ENCODE peak calls at places on chromosomes 11 and 22, in ten cellular contexts. One of them, this sample, is unnamed.

GRCh38 chr11:19915808-19916207 is 203.2 kb downstream of the NAV2 start:
- DNase-seq in body of pancreas: no peak
- DNase-seq in heart left ventricle: no peak
- DNase-seq in brain microvascular endothelial cell: no peak
- DNase-seq in tibial nerve: no peak
- DNase-seq in K562: no peak
- DNase-seq in IMR-90: no peak
- DNase-seq in substantia nigra: no peak
- DNase-seq in transverse colon: no peak
- DNase-seq in MM.1S: no peak
- DNase-seq in this sample: no peak

GRCh38 chr22:30279389-30279788 is 9.9 kb downstream of the CASTOR1 start:
- DNase-seq in tibial nerve: no peak
- DNase-seq in transverse colon: no peak
- DNase-seq in body of pancreas: no peak
- DNase-seq in K562: no peak
- DNase-seq in substantia nigra: peak
- DNase-seq in IMR-90: no peak
- DNase-seq in brain microvascular endothelial cell: no peak
- DNase-seq in MM.1S: no peak
- DNase-seq in heart left ventricle: peak
- DNase-seq in this sample: no peak

GRCh38 chr11:93537767-93538261 is 5.4 kb downstream of the SMCO4 start:
- DNase-seq in transverse colon: no peak
- DNase-seq in body of pancreas: peak
- DNase-seq in IMR-90: peak
- DNase-seq in K562: peak
- DNase-seq in brain microvascular endothelial cell: no peak
- DNase-seq in substantia nigra: peak
- DNase-seq in heart left ventricle: peak
- DNase-seq in tibial nerve: peak
- DNase-seq in MM.1S: no peak
- DNase-seq in this sample: no peak

GRCh38 chr11:82505384-82505783 is 228.3 kb downstream of the FAM181B start:
- DNase-seq in heart left ventricle: no peak
- DNase-seq in tibial nerve: no peak
- DNase-seq in transverse colon: no peak
- DNase-seq in brain microvascular endothelial cell: no peak
- DNase-seq in substantia nigra: no peak
- DNase-seq in body of pancreas: no peak
- DNase-seq in MM.1S: no peak
- DNase-seq in IMR-90: no peak
- DNase-seq in K562: no peak
- DNase-seq in this sample: no peak

GRCh38 chr11:69518081-69518950 is 36.9 kb downstream of the LINC01488 start:
- DNase-seq in substantia nigra: no peak
- DNase-seq in MM.1S: no peak
- DNase-seq in IMR-90: peak
- DNase-seq in transverse colon: no peak
- DNase-seq in body of pancreas: no peak
- DNase-seq in heart left ventricle: no peak
- DNase-seq in brain microvascular endothelial cell: peak
- DNase-seq in K562: no peak
- DNase-seq in tibial nerve: no peak
- DNase-seq in this sample: no peak

GRCh38 chr22:17199131-17199731 is 20.0 kb downstream of the ADA2 start:
- DNase-seq in heart left ventricle: peak
- DNase-seq in tibial nerve: peak
- DNase-seq in body of pancreas: no peak
- DNase-seq in substantia nigra: no peak
- DNase-seq in brain microvascular endothelial cell: no peak
- DNase-seq in MM.1S: no peak
- DNase-seq in IMR-90: peak
- DNase-seq in transverse colon: no peak
- DNase-seq in K562: no peak
- DNase-seq in this sample: peak

GRCh38 chr11:101436511-101437142 is 147.2 kb downstream of the TRPC6 start:
- DNase-seq in substantia nigra: no peak
- DNase-seq in transverse colon: peak
- DNase-seq in body of pancreas: peak
- DNase-seq in brain microvascular endothelial cell: peak
- DNase-seq in IMR-90: peak
- DNase-seq in tibial nerve: peak
- DNase-seq in K562: peak
- DNase-seq in heart left ventricle: peak
- DNase-seq in MM.1S: peak
- DNase-seq in this sample: peak

GRCh38 chr11:118290923-118291322 is 13.6 kb upstream of the CD3E start:
- DNase-seq in transverse colon: peak
- DNase-seq in heart left ventricle: no peak
- DNase-seq in IMR-90: no peak
- DNase-seq in substantia nigra: no peak
- DNase-seq in brain microvascular endothelial cell: no peak
- DNase-seq in tibial nerve: peak
- DNase-seq in K562: peak
- DNase-seq in body of pancreas: peak
- DNase-seq in MM.1S: no peak
- DNase-seq in this sample: no peak

GRCh38 chr22:36201630-36202312 is at the start of gene APOL4:
- DNase-seq in brain microvascular endothelial cell: no peak
- DNase-seq in body of pancreas: peak
- DNase-seq in transverse colon: peak
- DNase-seq in heart left ventricle: peak
- DNase-seq in tibial nerve: peak
- DNase-seq in IMR-90: no peak
- DNase-seq in MM.1S: no peak
- DNase-seq in substantia nigra: no peak
- DNase-seq in K562: peak
- DNase-seq in this sample: peak

GRCh38 chr11:105738972-105739574 is 129.2 kb downstream of the GRIA4 start:
- DNase-seq in K562: no peak
- DNase-seq in substantia nigra: no peak
- DNase-seq in IMR-90: no peak
- DNase-seq in transverse colon: no peak
- DNase-seq in body of pancreas: no peak
- DNase-seq in heart left ventricle: no peak
- DNase-seq in MM.1S: no peak
- DNase-seq in tibial nerve: no peak
- DNase-seq in brain microvascular endothelial cell: no peak
- DNase-seq in this sample: peak

DNA sequence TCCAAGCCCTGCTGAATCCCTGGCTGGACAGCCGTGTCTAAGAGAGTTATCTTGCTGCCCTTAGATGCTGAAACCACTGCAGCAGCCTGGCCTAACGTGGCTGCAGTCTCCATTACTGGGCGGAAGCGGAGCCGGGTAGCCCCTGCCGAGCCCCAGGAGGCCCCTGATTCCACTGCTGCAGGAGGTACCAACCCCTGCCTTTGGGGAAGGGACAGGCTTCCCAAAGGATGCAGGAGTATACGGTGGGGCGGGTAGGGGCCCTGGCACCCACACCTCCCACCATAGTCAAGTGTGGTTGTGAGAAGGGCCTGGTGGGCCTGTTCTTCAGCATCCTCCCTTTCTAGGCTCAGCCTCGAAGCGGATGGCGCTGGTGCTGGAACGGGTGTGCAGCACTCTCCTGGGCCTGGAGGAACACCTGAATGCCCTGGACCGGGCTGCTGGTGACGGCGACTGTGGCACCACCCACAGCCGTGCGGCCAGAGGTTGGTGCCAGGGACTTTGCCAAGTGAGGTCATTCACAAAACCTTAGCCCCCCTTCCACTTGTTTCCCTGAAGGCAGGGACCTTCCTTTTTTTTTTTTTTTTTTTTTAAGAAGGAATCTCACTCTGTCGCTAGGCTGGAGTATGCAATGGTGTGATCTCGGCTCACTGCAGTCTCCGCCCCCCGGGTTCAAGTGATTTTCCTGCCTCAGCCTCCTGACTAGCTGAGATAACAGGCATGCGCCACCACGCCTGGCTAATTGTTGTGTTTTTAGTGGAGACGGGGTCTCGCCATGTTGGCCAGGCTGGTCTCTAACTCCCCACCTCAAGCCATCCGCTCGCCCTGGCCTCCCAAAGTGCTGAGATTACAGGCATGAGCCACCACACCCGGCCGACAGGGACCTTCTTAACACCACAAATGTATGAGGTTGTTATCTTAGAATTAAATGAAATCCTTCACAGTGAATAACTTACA is 11.0 kb downstream of the TKFC start:
- DNase-seq in brain microvascular endothelial cell: no peak
- DNase-seq in tibial nerve: no peak
- DNase-seq in substantia nigra: no peak
- DNase-seq in body of pancreas: no peak
- DNase-seq in MM.1S: no peak
- DNase-seq in heart left ventricle: peak
- DNase-seq in transverse colon: no peak
- DNase-seq in IMR-90: no peak
- DNase-seq in K562: peak
- DNase-seq in this sample: no peak
- H3K27ac ChIP-seq in brain microvascular endothelial cell: no peak
- H3K27ac ChIP-seq in tibial nerve: no peak
- H3K27ac ChIP-seq in substantia nigra: no peak
- H3K27ac ChIP-seq in body of pancreas: no peak
- H3K27ac ChIP-seq in MM.1S: no peak
- H3K27ac ChIP-seq in heart left ventricle: no peak
- H3K27ac ChIP-seq in transverse colon: no peak
- H3K27ac ChIP-seq in IMR-90: no peak
- H3K27ac ChIP-seq in K562: peak
- H3K27ac ChIP-seq in this sample: peak

GRCh38 chr11:3052109-3052479 is 5.1 kb downstream of the CARS1 start:
- DNase-seq in substantia nigra: no peak
- DNase-seq in K562: peak
- DNase-seq in heart left ventricle: peak
- DNase-seq in body of pancreas: peak
- DNase-seq in IMR-90: no peak
- DNase-seq in MM.1S: no peak
- DNase-seq in brain microvascular endothelial cell: no peak
- DNase-seq in tibial nerve: no peak
- DNase-seq in transverse colon: no peak
- DNase-seq in this sample: peak
- H3K27ac ChIP-seq in substantia nigra: peak
- H3K27ac ChIP-seq in K562: no peak
- H3K27ac ChIP-seq in heart left ventricle: no peak
- H3K27ac ChIP-seq in body of pancreas: no peak
- H3K27ac ChIP-seq in IMR-90: no peak
- H3K27ac ChIP-seq in MM.1S: no peak
- H3K27ac ChIP-seq in brain microvascular endothelial cell: no peak
- H3K27ac ChIP-seq in tibial nerve: no peak
- H3K27ac ChIP-seq in transverse colon: no peak
- H3K27ac ChIP-seq in this sample: no peak

DNA sequence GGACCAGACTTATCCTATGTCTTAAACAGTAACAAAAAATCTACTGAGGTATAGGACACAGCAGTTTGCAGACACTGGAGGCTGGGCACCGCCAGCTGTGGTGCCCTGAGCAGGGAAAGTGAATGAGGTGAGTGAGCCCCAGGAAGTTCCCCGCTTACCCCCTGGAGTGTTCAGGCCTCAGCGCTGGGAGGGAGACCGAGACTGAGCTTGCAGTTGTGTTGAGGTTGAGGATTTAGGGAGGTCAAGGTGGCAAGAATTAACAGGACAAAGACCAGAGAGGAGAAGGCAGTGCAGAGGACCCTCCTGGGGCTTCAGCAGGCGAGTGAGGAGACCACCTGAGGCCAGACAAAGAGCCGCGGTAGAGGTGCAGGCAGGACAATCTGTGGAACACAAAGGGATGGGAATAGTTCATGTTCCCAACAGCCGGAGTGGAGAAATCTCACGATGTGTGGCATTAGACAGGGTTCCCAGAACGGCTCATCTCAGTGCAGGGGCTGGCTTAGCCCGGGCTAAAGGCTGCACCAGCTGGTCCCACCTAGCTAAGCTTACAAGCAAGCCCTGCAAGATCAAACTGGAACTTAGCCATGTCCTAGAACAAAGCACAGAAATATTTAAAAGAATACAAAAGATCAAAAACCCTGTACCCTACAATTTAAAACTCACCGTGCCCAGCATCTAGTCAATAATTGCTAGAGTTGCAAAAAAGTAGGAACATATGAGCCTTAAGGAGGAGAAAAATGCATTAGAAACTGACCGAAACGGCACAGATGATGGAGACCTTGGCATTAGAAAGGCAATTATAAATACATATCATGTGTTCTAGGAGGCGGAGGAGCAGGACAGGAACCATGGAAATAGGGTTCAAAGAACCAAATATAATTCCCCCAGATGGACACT is 47.4 kb upstream of the PITPNB start:
- DNase-seq in K562: no peak
- DNase-seq in substantia nigra: no peak
- DNase-seq in body of pancreas: no peak
- DNase-seq in brain microvascular endothelial cell: no peak
- DNase-seq in IMR-90: no peak
- DNase-seq in MM.1S: no peak
- DNase-seq in transverse colon: no peak
- DNase-seq in heart left ventricle: no peak
- DNase-seq in tibial nerve: no peak
- DNase-seq in this sample: no peak
- H3K27ac ChIP-seq in K562: no peak
- H3K27ac ChIP-seq in substantia nigra: no peak
- H3K27ac ChIP-seq in body of pancreas: no peak
- H3K27ac ChIP-seq in brain microvascular endothelial cell: no peak
- H3K27ac ChIP-seq in IMR-90: no peak
- H3K27ac ChIP-seq in MM.1S: no peak
- H3K27ac ChIP-seq in transverse colon: no peak
- H3K27ac ChIP-seq in heart left ventricle: no peak
- H3K27ac ChIP-seq in tibial nerve: no peak
- H3K27ac ChIP-seq in this sample: no peak

GRCh38 chr22:46376096-46376495 is 40.6 kb downstream of the TRMU start:
- DNase-seq in tibial nerve: no peak
- DNase-seq in substantia nigra: no peak
- DNase-seq in brain microvascular endothelial cell: no peak
- DNase-seq in transverse colon: no peak
- DNase-seq in IMR-90: no peak
- DNase-seq in MM.1S: no peak
- DNase-seq in body of pancreas: no peak
- DNase-seq in heart left ventricle: no peak
- DNase-seq in K562: no peak
- DNase-seq in this sample: no peak

GRCh38 chr22:46373838-46374662 is 38.5 kb downstream of the TRMU start:
- DNase-seq in K562: no peak
- DNase-seq in IMR-90: no peak
- DNase-seq in brain microvascular endothelial cell: no peak
- DNase-seq in heart left ventricle: peak
- DNase-seq in tibial nerve: no peak
- DNase-seq in transverse colon: peak
- DNase-seq in MM.1S: no peak
- DNase-seq in substantia nigra: no peak
- DNase-seq in body of pancreas: no peak
- DNase-seq in this sample: no peak

GRCh38 chr22:46373166-46373565 is 37.7 kb downstream of the TRMU start:
- DNase-seq in MM.1S: no peak
- DNase-seq in substantia nigra: no peak
- DNase-seq in transverse colon: peak
- DNase-seq in K562: no peak
- DNase-seq in heart left ventricle: no peak
- DNase-seq in brain microvascular endothelial cell: no peak
- DNase-seq in IMR-90: no peak
- DNase-seq in tibial nerve: no peak
- DNase-seq in body of pancreas: peak
- DNase-seq in this sample: no peak

GRCh38 chr22:46376908-46377565 is 41.5 kb downstream of the TRMU start:
- DNase-seq in MM.1S: no peak
- DNase-seq in transverse colon: no peak
- DNase-seq in K562: no peak
- DNase-seq in tibial nerve: no peak
- DNase-seq in body of pancreas: peak
- DNase-seq in substantia nigra: no peak
- DNase-seq in heart left ventricle: no peak
- DNase-seq in brain microvascular endothelial cell: no peak
- DNase-seq in IMR-90: no peak
- DNase-seq in this sample: no peak

GRCh38 chr22:46374663-46375474 is 39.4 kb downstream of the TRMU start:
- DNase-seq in transverse colon: peak
- DNase-seq in tibial nerve: no peak
- DNase-seq in IMR-90: no peak
- DNase-seq in substantia nigra: no peak
- DNase-seq in brain microvascular endothelial cell: no peak
- DNase-seq in K562: no peak
- DNase-seq in MM.1S: no peak
- DNase-seq in heart left ventricle: peak
- DNase-seq in body of pancreas: peak
- DNase-seq in this sample: no peak
- H3K27ac ChIP-seq in transverse colon: peak
- H3K27ac ChIP-seq in tibial nerve: no peak
- H3K27ac ChIP-seq in IMR-90: no peak
- H3K27ac ChIP-seq in substantia nigra: no peak
- H3K27ac ChIP-seq in brain microvascular endothelial cell: no peak
- H3K27ac ChIP-seq in K562: no peak
- H3K27ac ChIP-seq in MM.1S: no peak
- H3K27ac ChIP-seq in heart left ventricle: no peak
- H3K27ac ChIP-seq in body of pancreas: no peak
- H3K27ac ChIP-seq in this sample: no peak

This sample was measured in SK-N-SH.